ENCODE peak calls at places on chromosomes 4 and X, in four cellular contexts. C is H9; A is T follicular helper cell; S is naive thymus-derived CD8-positive, alpha-beta T cell. O is an unnamed sample.
A peak's percentile ranks its signal among the peaks of the same experiment; 100 is the strongest.

GRCh38 chr4:100742045-100742444 is 224.2 kb upstream of the EMCN start:
- DNase-seq in S (no peak), A (no peak), C (no peak), O (no peak)

GRCh38 chrX:112085149-112085548 is 2.6 kb upstream of the TRPC5 start:
- DNase-seq in C (no peak), A (no peak), S (no peak), O (no peak)

GRCh38 chrX:70505451-70505841 is 60.8 kb downstream of the DLG3 start:
- DNase-seq in S (no peak), A (no peak), C (peak; percentile 30), O (no peak)

GRCh38 chrX:71292669-71293379 is 8.7 kb upstream of the ITGB1BP2 start:
- DNase-seq in A (no peak), S (no peak), C (no peak), O (no peak)

GRCh38 chrX:42783456-42783855 is 5.5 kb upstream of the PPP1R2C start:
- DNase-seq in A (no peak), S (no peak), C (no peak), O (no peak)

GRCh38 chrX:13239272-13239671 is 80.6 kb downstream of the ATXN3L start:
- DNase-seq in C (no peak), S (no peak), A (no peak), O (no peak)

GRCh38 chr4:4627906-4628305 is 86.1 kb upstream of the STX18 start:
- DNase-seq in C (no peak), A (no peak), S (no peak), O (peak; percentile 67)

GRCh38 chrX:54171527-54171926 is 11.5 kb downstream of the FAM120C start:
- DNase-seq in C (no peak), S (no peak), A (no peak), O (no peak)

GRCh38 chr4:126710935-126711334 is 921.8 kb upstream of the INTU start:
- DNase-seq in A (no peak), C (no peak), S (no peak), O (no peak)

GRCh38 chrX:100625985-100626491 is 10.6 kb downstream of the TSPAN6 start:
- DNase-seq in S (no peak), C (no peak), A (no peak), O (no peak)

O was measured in BE2C.